ENCODE peak calls at places on chromosomes 1 and 21, in seven cellular contexts. One of them, this sample, is unnamed.

GRCh38 chr1:112743174-112744018 is 28.3 kb upstream of the PPM1J start:
- DNase-seq in osteoblast: no peak
- DNase-seq in neural progenitor cell: peak; percentile 41
- DNase-seq in mammary epithelial cell: no peak
- DNase-seq in SK-N-SH: no peak
- DNase-seq in fibroblast of lung: peak; percentile 50
- DNase-seq in GM23338: peak; percentile 79
- DNase-seq in this sample: no peak

GRCh38 chr1:206739411-206740076 is 31.0 kb upstream of the IL19 start:
- DNase-seq in osteoblast: no peak
- DNase-seq in neural progenitor cell: no peak
- DNase-seq in mammary epithelial cell: no peak
- DNase-seq in SK-N-SH: no peak
- DNase-seq in fibroblast of lung: no peak
- DNase-seq in GM23338: peak; percentile 32
- DNase-seq in this sample: peak; percentile 69

GRCh38 chr1:3603566-3604467 is 7.5 kb downstream of the MEGF6 start:
- DNase-seq in osteoblast: peak; percentile 86
- DNase-seq in neural progenitor cell: no peak
- DNase-seq in mammary epithelial cell: no peak
- DNase-seq in SK-N-SH: no peak
- DNase-seq in fibroblast of lung: no peak
- DNase-seq in GM23338: no peak
- DNase-seq in this sample: no peak

GRCh38 chr1:184160942-184161698 is 109.6 kb downstream of the TSEN15 start:
- DNase-seq in osteoblast: no peak
- DNase-seq in neural progenitor cell: no peak
- DNase-seq in mammary epithelial cell: peak; percentile 81
- DNase-seq in SK-N-SH: peak; percentile 30
- DNase-seq in fibroblast of lung: peak; percentile 46
- DNase-seq in GM23338: no peak
- DNase-seq in this sample: no peak

GRCh38 chr1:166925791-166926483 is 49.4 kb downstream of the ILDR2 start:
- DNase-seq in osteoblast: peak; percentile 90
- DNase-seq in neural progenitor cell: peak; percentile 46
- DNase-seq in mammary epithelial cell: no peak
- DNase-seq in SK-N-SH: no peak
- DNase-seq in fibroblast of lung: peak; percentile 90
- DNase-seq in GM23338: peak; percentile 72
- DNase-seq in this sample: no peak

GRCh38 chr1:55575571-55576279 is 360.6 kb upstream of the USP24 start:
- DNase-seq in osteoblast: no peak
- DNase-seq in neural progenitor cell: no peak
- DNase-seq in mammary epithelial cell: no peak
- DNase-seq in SK-N-SH: no peak
- DNase-seq in fibroblast of lung: peak; percentile 14
- DNase-seq in GM23338: no peak
- DNase-seq in this sample: no peak

GRCh38 chr21:35843911-35844667 is 216.2 kb downstream of the SETD4 start:
- DNase-seq in osteoblast: peak; percentile 35
- DNase-seq in neural progenitor cell: no peak
- DNase-seq in mammary epithelial cell: no peak
- DNase-seq in SK-N-SH: no peak
- DNase-seq in fibroblast of lung: no peak
- DNase-seq in GM23338: no peak
- DNase-seq in this sample: no peak

GRCh38 chr1:186244825-186245224 is 130.2 kb downstream of the TPR start:
- DNase-seq in osteoblast: no peak
- DNase-seq in neural progenitor cell: peak; percentile 49
- DNase-seq in mammary epithelial cell: no peak
- DNase-seq in SK-N-SH: no peak
- DNase-seq in fibroblast of lung: no peak
- DNase-seq in GM23338: peak; percentile 68
- DNase-seq in this sample: peak; percentile 74

GRCh38 chr1:186530104-186530503 is 69.2 kb upstream of the PDC start:
- DNase-seq in osteoblast: no peak
- DNase-seq in neural progenitor cell: no peak
- DNase-seq in mammary epithelial cell: no peak
- DNase-seq in SK-N-SH: no peak
- DNase-seq in fibroblast of lung: peak; percentile 50
- DNase-seq in GM23338: no peak
- DNase-seq in this sample: no peak

GRCh38 chr1:175394739-175395138 is 202.2 kb upstream of the KIAA0040 start:
- DNase-seq in osteoblast: no peak
- DNase-seq in neural progenitor cell: no peak
- DNase-seq in mammary epithelial cell: no peak
- DNase-seq in SK-N-SH: no peak
- DNase-seq in fibroblast of lung: no peak
- DNase-seq in GM23338: no peak
- DNase-seq in this sample: no peak

GRCh38 chr1:37755290-37755689 is 9.6 kb downstream of the EPHA10 start:
- DNase-seq in osteoblast: no peak
- DNase-seq in neural progenitor cell: no peak
- DNase-seq in mammary epithelial cell: peak; percentile 79
- DNase-seq in SK-N-SH: no peak
- DNase-seq in fibroblast of lung: no peak
- DNase-seq in GM23338: no peak
- DNase-seq in this sample: no peak

GRCh38 chr1:203663294-203663693 is 36.7 kb downstream of the ATP2B4 start:
- DNase-seq in osteoblast: peak; percentile 94
- DNase-seq in neural progenitor cell: no peak
- DNase-seq in mammary epithelial cell: peak; percentile 100
- DNase-seq in SK-N-SH: no peak
- DNase-seq in fibroblast of lung: peak; percentile 99
- DNase-seq in GM23338: no peak
- DNase-seq in this sample: no peak

GRCh38 chr1:204213668-204214662 is at the start of gene GOLT1A:
- DNase-seq in osteoblast: peak; percentile 93
- DNase-seq in neural progenitor cell: peak; percentile 84
- DNase-seq in mammary epithelial cell: peak; percentile 73
- DNase-seq in SK-N-SH: peak; percentile 65
- DNase-seq in fibroblast of lung: peak; percentile 79
- DNase-seq in GM23338: peak; percentile 95
- DNase-seq in this sample: no peak

GRCh38 chr1:241612533-241613505 is 27.4 kb downstream of the CHML start:
- DNase-seq in osteoblast: no peak
- DNase-seq in neural progenitor cell: no peak
- DNase-seq in mammary epithelial cell: peak; percentile 95
- DNase-seq in SK-N-SH: no peak
- DNase-seq in fibroblast of lung: peak; percentile 92
- DNase-seq in GM23338: peak; percentile 21
- DNase-seq in this sample: no peak

GRCh38 chr1:41416552-41417334 is 55.5 kb downstream of the FOXO6 start:
- DNase-seq in osteoblast: peak; percentile 98
- DNase-seq in neural progenitor cell: peak; percentile 86
- DNase-seq in mammary epithelial cell: peak; percentile 50
- DNase-seq in SK-N-SH: peak; percentile 90
- DNase-seq in fibroblast of lung: peak; percentile 62
- DNase-seq in GM23338: peak; percentile 88
- DNase-seq in this sample: peak; percentile 83

GRCh38 chr1:183363967-183364366 is 54.2 kb downstream of the NMNAT2 start:
- DNase-seq in osteoblast: no peak
- DNase-seq in neural progenitor cell: no peak
- DNase-seq in mammary epithelial cell: peak; percentile 22
- DNase-seq in SK-N-SH: no peak
- DNase-seq in fibroblast of lung: no peak
- DNase-seq in GM23338: no peak
- DNase-seq in this sample: no peak

GRCh38 chr21:31429500-31429899 is 85.4 kb upstream of the TIAM1 start:
- DNase-seq in osteoblast: no peak
- DNase-seq in neural progenitor cell: no peak
- DNase-seq in mammary epithelial cell: no peak
- DNase-seq in SK-N-SH: no peak
- DNase-seq in fibroblast of lung: no peak
- DNase-seq in GM23338: no peak
- DNase-seq in this sample: no peak

GRCh38 chr1:6014130-6014999 is 22.1 kb upstream of the NPHP4 start:
- DNase-seq in osteoblast: peak; percentile 84
- DNase-seq in neural progenitor cell: no peak
- DNase-seq in mammary epithelial cell: no peak
- DNase-seq in SK-N-SH: no peak
- DNase-seq in fibroblast of lung: no peak
- DNase-seq in GM23338: no peak
- DNase-seq in this sample: no peak

GRCh38 chr21:21845901-21846396 is 847.7 kb downstream of the NCAM2 start:
- DNase-seq in osteoblast: no peak
- DNase-seq in neural progenitor cell: no peak
- DNase-seq in mammary epithelial cell: no peak
- DNase-seq in SK-N-SH: no peak
- DNase-seq in fibroblast of lung: no peak
- DNase-seq in GM23338: no peak
- DNase-seq in this sample: no peak

GRCh38 chr1:93681549-93682412 is at the start of gene BCAR3:
- DNase-seq in osteoblast: peak; percentile 94
- DNase-seq in neural progenitor cell: peak; percentile 86
- DNase-seq in mammary epithelial cell: peak; percentile 83
- DNase-seq in SK-N-SH: peak; percentile 89
- DNase-seq in fibroblast of lung: peak; percentile 80
- DNase-seq in GM23338: peak; percentile 87
- DNase-seq in this sample: peak; percentile 96

GRCh38 chr1:151146416-151147131 is at the start of gene SEMA6C:
- DNase-seq in osteoblast: peak; percentile 98
- DNase-seq in neural progenitor cell: peak; percentile 96
- DNase-seq in mammary epithelial cell: peak; percentile 90
- DNase-seq in SK-N-SH: peak; percentile 96
- DNase-seq in fibroblast of lung: peak; percentile 90
- DNase-seq in GM23338: peak; percentile 96
- DNase-seq in this sample: peak; percentile 94

GRCh38 chr21:33789697-33790096 is 125.9 kb downstream of the ATP5PO start:
- DNase-seq in osteoblast: no peak
- DNase-seq in neural progenitor cell: no peak
- DNase-seq in mammary epithelial cell: no peak
- DNase-seq in SK-N-SH: no peak
- DNase-seq in fibroblast of lung: peak; percentile 45
- DNase-seq in GM23338: no peak
- DNase-seq in this sample: no peak

GRCh38 chr1:151705146-151705545 is 11.5 kb downstream of the CELF3 start:
- DNase-seq in osteoblast: peak; percentile 35
- DNase-seq in neural progenitor cell: no peak
- DNase-seq in mammary epithelial cell: no peak
- DNase-seq in SK-N-SH: no peak
- DNase-seq in fibroblast of lung: no peak
- DNase-seq in GM23338: no peak
- DNase-seq in this sample: no peak

GRCh38 chr1:17348593-17349234 is 23.3 kb upstream of the PADI6 start:
- DNase-seq in osteoblast: no peak
- DNase-seq in neural progenitor cell: no peak
- DNase-seq in mammary epithelial cell: no peak
- DNase-seq in SK-N-SH: no peak
- DNase-seq in fibroblast of lung: no peak
- DNase-seq in GM23338: no peak
- DNase-seq in this sample: no peak

GRCh38 chr1:56326056-56326455 is 253.3 kb downstream of the PLPP3 start:
- DNase-seq in osteoblast: peak; percentile 37
- DNase-seq in neural progenitor cell: no peak
- DNase-seq in mammary epithelial cell: no peak
- DNase-seq in SK-N-SH: no peak
- DNase-seq in fibroblast of lung: peak; percentile 42
- DNase-seq in GM23338: no peak
- DNase-seq in this sample: no peak

GRCh38 chr1:20074046-20074724 is 4.2 kb downstream of the PLA2G5 start:
- DNase-seq in osteoblast: peak; percentile 90
- DNase-seq in neural progenitor cell: no peak
- DNase-seq in mammary epithelial cell: no peak
- DNase-seq in SK-N-SH: no peak
- DNase-seq in fibroblast of lung: no peak
- DNase-seq in GM23338: no peak
- DNase-seq in this sample: no peak

DNA sequence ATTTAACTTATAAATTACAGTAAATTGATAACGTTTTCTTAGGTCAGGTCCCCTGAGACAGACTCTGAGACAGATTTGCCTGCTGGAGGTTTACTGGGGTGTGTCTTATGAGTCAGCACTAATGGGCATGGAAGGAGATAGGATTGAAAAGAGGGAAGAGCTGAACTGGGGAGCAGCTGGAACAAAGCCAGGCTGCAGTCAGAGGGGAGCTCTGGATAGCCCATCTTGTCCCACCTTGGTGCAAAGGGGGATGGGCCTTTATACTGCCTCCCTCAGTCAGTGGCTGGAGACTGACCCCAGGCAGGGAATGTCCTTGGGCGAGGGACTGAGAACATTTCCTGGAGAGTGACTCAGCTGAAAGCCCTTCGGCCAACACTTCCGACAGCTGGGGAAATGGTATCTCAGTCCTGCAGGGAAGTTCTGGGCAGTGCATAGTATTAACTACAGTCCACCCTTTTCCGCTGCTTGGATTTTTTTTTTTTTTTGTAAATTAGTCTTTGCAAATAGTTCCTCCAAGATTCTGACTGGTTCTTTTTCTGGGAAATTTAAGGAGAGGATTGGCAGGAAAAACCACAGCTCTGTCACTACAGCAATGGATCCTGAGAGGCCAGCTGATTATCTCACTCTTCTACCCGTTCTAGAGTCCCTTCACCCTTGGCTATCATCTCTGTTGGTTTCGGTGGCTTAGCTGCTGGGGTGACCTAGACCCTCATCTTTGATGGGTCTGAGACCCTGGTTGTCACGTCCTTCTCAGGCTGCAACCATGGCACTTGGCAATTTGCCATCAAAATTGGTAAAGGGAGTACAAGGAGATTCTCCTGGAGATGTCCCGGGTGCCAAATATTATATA is 39.2 kb upstream of the CDC42BPA start:
- DNase-seq in osteoblast: peak; percentile 78
- DNase-seq in neural progenitor cell: no peak
- DNase-seq in mammary epithelial cell: peak; percentile 70
- DNase-seq in SK-N-SH: no peak
- DNase-seq in fibroblast of lung: peak; percentile 87
- DNase-seq in GM23338: peak; percentile 38
- DNase-seq in this sample: no peak
- H3K4me2 ChIP-seq in osteoblast: peak overlapping the region; percentile 71
- H3K4me2 ChIP-seq in neural progenitor cell: no peak overlapping the region
- H3K4me2 ChIP-seq in mammary epithelial cell: peak overlapping the region; percentile 77
- H3K4me2 ChIP-seq in SK-N-SH: peak overlapping the region; percentile 79
- H3K4me2 ChIP-seq in fibroblast of lung: peak overlapping the region; percentile 47
- H3K4me2 ChIP-seq in GM23338: peak overlapping the region; percentile 19
- H3K4me2 ChIP-seq in this sample: no peak overlapping the region

GRCh38 chr1:11790880-11791715 is 14.7 kb downstream of the MTHFR start:
- DNase-seq in osteoblast: peak; percentile 97
- DNase-seq in neural progenitor cell: peak; percentile 1
- DNase-seq in mammary epithelial cell: peak; percentile 67
- DNase-seq in SK-N-SH: no peak
- DNase-seq in fibroblast of lung: peak; percentile 92
- DNase-seq in GM23338: no peak
- DNase-seq in this sample: no peak
- H3K27ac ChIP-seq in osteoblast: peak overlapping the region; percentile 71
- H3K27ac ChIP-seq in neural progenitor cell: no peak overlapping the region
- H3K27ac ChIP-seq in mammary epithelial cell: no peak overlapping the region
- H3K27ac ChIP-seq in SK-N-SH: no peak overlapping the region
- H3K27ac ChIP-seq in fibroblast of lung: peak overlapping the region; percentile 96
- H3K27ac ChIP-seq in GM23338: no peak overlapping the region
- H3K27ac ChIP-seq in this sample: no peak overlapping the region

GRCh38 chr1:27520651-27521050 is 30.7 kb upstream of the WASF2 start:
- DNase-seq in osteoblast: peak; percentile 39
- DNase-seq in neural progenitor cell: peak; percentile 33
- DNase-seq in mammary epithelial cell: no peak
- DNase-seq in SK-N-SH: no peak
- DNase-seq in fibroblast of lung: no peak
- DNase-seq in GM23338: no peak
- DNase-seq in this sample: no peak
- H3K4me1 ChIP-seq in osteoblast: peaks cover 13% of the 10 kb centered on the region
- H3K4me1 ChIP-seq in neural progenitor cell: peaks cover 63% of the 10 kb centered on the region
- H3K4me1 ChIP-seq in mammary epithelial cell: peaks cover 76% of the 10 kb centered on the region
- H3K4me1 ChIP-seq in SK-N-SH: peaks cover 70% of the 10 kb centered on the region
- H3K4me1 ChIP-seq in fibroblast of lung: peaks cover 40% of the 10 kb centered on the region
- H3K4me1 ChIP-seq in GM23338: peaks cover 35% of the 10 kb centered on the region
- H3K4me1 ChIP-seq in this sample: peaks cover 8% of the 10 kb centered on the region

GRCh38 chr1:155007253-155007828 is 4.7 kb downstream of the ZBTB7B start:
- DNase-seq in osteoblast: peak; percentile 8
- DNase-seq in neural progenitor cell: no peak
- DNase-seq in mammary epithelial cell: no peak
- DNase-seq in SK-N-SH: no peak
- DNase-seq in fibroblast of lung: no peak
- DNase-seq in GM23338: no peak
- DNase-seq in this sample: peak; percentile 37
- H3K4me2 ChIP-seq in osteoblast: no peak overlapping the region
- H3K4me2 ChIP-seq in neural progenitor cell: no peak overlapping the region
- H3K4me2 ChIP-seq in mammary epithelial cell: no peak overlapping the region
- H3K4me2 ChIP-seq in SK-N-SH: no peak overlapping the region
- H3K4me2 ChIP-seq in fibroblast of lung: no peak overlapping the region
- H3K4me2 ChIP-seq in GM23338: no peak overlapping the region
- H3K4me2 ChIP-seq in this sample: no peak overlapping the region

This sample was measured in Karpas-422.